ENCODE peak calls at places on chromosomes 13 and 19, in ten cellular contexts. T is activated CD8-positive, alpha-beta memory T cell treated with anti-CD3 and anti-CD28 coated beads, Interleukin-2, amount 50 U/mL, for 4 hours; Q is NCI-H1092; E is HS-5; A is HuH-7; R is epithelial cell of esophagus; W is endothelial cell; U is hypothalamus; B is AG08396; D is B cell. P is an unnamed sample.

GRCh38 chr19:51138549-51138979 is 3.5 kb upstream of the SIGLEC7 start:
- DNase-seq in T (no peak), Q (no peak), E (no peak), A (no peak), R (no peak), W (no peak), U (no peak), B (no peak), D (no peak), P (no peak)

GRCh38 chr19:41860419-41861097 is 503 bp downstream of the RPS19 start:
- DNase-seq in T (no peak), Q (no peak), E (no peak), A (no peak), R (no peak), W (no peak), U (no peak), B (no peak), D (no peak), P (no peak)

GRCh38 chr19:16447015-16447384 is 24.8 kb downstream of the EPS15L1 start:
- DNase-seq in T (peak; percentile 39), Q (no peak), E (no peak), A (peak; percentile 74), R (peak; percentile 84), W (no peak), U (no peak), B (peak; percentile 87), D (peak; percentile 79), P (no peak)

GRCh38 chr19:48135411-48135810 is 24.8 kb upstream of the PLA2G4C start:
- DNase-seq in T (no peak), Q (no peak), E (no peak), A (no peak), R (peak; percentile 13), W (no peak), U (no peak), B (peak; percentile 33), D (no peak), P (no peak)

GRCh38 chr13:39251340-39251739 is 213.1 kb downstream of the NHLRC3 start:
- DNase-seq in T (no peak), Q (no peak), E (no peak), A (no peak), R (no peak), W (no peak), U (no peak), B (no peak), D (no peak), P (no peak)

GRCh38 chr13:31225998-31226675 is 26.4 kb downstream of the B3GLCT start:
- DNase-seq in T (no peak), Q (no peak), E (no peak), A (no peak), R (no peak), W (peak; percentile 28), U (no peak), B (no peak), D (no peak), P (no peak)

GRCh38 chr19:2309734-2310362 is 1.9 kb upstream of the LINGO3 start:
- DNase-seq in T (no peak), Q (peak; percentile 55), E (no peak), A (no peak), R (no peak), W (no peak), U (no peak), B (no peak), D (no peak), P (no peak)

GRCh38 chr19:40740747-40741146 is 9.5 kb downstream of the ACTMAP start:
- DNase-seq in T (no peak), Q (no peak), E (no peak), A (no peak), R (peak; percentile 66), W (no peak), U (no peak), B (no peak), D (no peak), P (no peak)

GRCh38 chr13:62356977-62357376 is 941.3 kb upstream of the PCDH20 start:
- DNase-seq in T (no peak), Q (no peak), E (no peak), A (no peak), R (no peak), W (no peak), U (no peak), B (no peak), D (no peak), P (no peak)

GRCh38 chr19:4575267-4575793 is 15.8 kb upstream of the SEMA6B start:
- DNase-seq in T (no peak), Q (no peak), E (peak; percentile 96), A (peak; percentile 54), R (peak; percentile 45), W (peak; percentile 71), U (no peak), B (peak; percentile 87), D (no peak), P (no peak)

GRCh38 chr13:95756072-95756471 is 79.1 kb downstream of the DNAJC3 start:
- DNase-seq in T (no peak), Q (no peak), E (no peak), A (no peak), R (no peak), W (no peak), U (no peak), B (no peak), D (no peak), P (no peak)

GRCh38 chr19:42469311-42470239 is 26.8 kb upstream of the CXCL17 start:
- DNase-seq in T (no peak), Q (no peak), E (no peak), A (no peak), R (no peak), W (no peak), U (no peak), B (no peak), D (no peak), P (no peak)

GRCh38 chr13:22428188-22428828 is 752.5 kb upstream of the SGCG start:
- DNase-seq in T (no peak), Q (no peak), E (no peak), A (peak; percentile 44), R (no peak), W (no peak), U (no peak), B (no peak), D (no peak), P (no peak)

GRCh38 chr13:91836554-91836953 is 438.1 kb downstream of the GPC5 start:
- DNase-seq in T (no peak), Q (no peak), E (no peak), A (no peak), R (no peak), W (no peak), U (no peak), B (no peak), D (no peak), P (no peak)

GRCh38 chr13:79458436-79458835 is 22.5 kb upstream of the NDFIP2 start:
- DNase-seq in T (no peak), Q (no peak), E (no peak), A (no peak), R (no peak), W (no peak), U (no peak), B (no peak), D (no peak), P (no peak)

GRCh38 chr13:113502686-113503085 is 12.2 kb upstream of the DCUN1D2 start:
- DNase-seq in T (no peak), Q (no peak), E (no peak), A (no peak), R (no peak), W (no peak), U (no peak), B (no peak), D (no peak), P (no peak)